ENCODE peak calls at places on chromosomes 2 and 18, in four cellular contexts. One of them, this sample, is unnamed.
A peak's percentile ranks its signal among the peaks of the same experiment; 100 is the strongest.

GRCh38 chr2:8882094-8882493 is 44.7 kb upstream of the KIDINS220 start:
- DNase-seq in A549: no peak
- DNase-seq in H1: peak; percentile 50
- DNase-seq in K562: peak; percentile 41
- DNase-seq in this sample: peak; percentile 43

GRCh38 chr18:8705941-8706544 is 687 bp downstream of the MTCL1 start:
- DNase-seq in A549: no peak
- DNase-seq in H1: no peak
- DNase-seq in K562: no peak
- DNase-seq in this sample: no peak

GRCh38 chr2:45014016-45014702 is 4.9 kb upstream of the SIX2 start:
- DNase-seq in H1: no peak
- DNase-seq in K562: no peak
- DNase-seq in A549: peak; percentile 96
- DNase-seq in this sample: no peak

GRCh38 chr2:69309336-69310048 is 77.5 kb downstream of the GFPT1 start:
- DNase-seq in K562: no peak
- DNase-seq in A549: no peak
- DNase-seq in H1: no peak
- DNase-seq in this sample: no peak

GRCh38 chr2:275457-275856 is 10.7 kb downstream of the ACP1 start:
- DNase-seq in H1: no peak
- DNase-seq in A549: no peak
- DNase-seq in K562: no peak
- DNase-seq in this sample: no peak

GRCh38 chr2:127169066-127169660 is 50.9 kb downstream of the CYP27C1 start:
- DNase-seq in K562: no peak
- DNase-seq in A549: no peak
- DNase-seq in H1: no peak
- DNase-seq in this sample: no peak

GRCh38 chr2:240393831-240394410 is 41.5 kb upstream of the GPC1 start:
- DNase-seq in K562: no peak
- DNase-seq in H1: no peak
- DNase-seq in A549: no peak
- DNase-seq in this sample: no peak

GRCh38 chr18:78683191-78684010 is 296.2 kb upstream of the SALL3 start:
- DNase-seq in K562: no peak
- DNase-seq in A549: no peak
- DNase-seq in H1: no peak
- DNase-seq in this sample: no peak

GRCh38 chr18:31154186-31154585 is 8.5 kb downstream of the DSC1 start:
- DNase-seq in A549: no peak
- DNase-seq in K562: no peak
- DNase-seq in H1: no peak
- DNase-seq in this sample: no peak

GRCh38 chr18:35964319-35964718 is 8.2 kb upstream of the RMP24 start:
- DNase-seq in H1: no peak
- DNase-seq in K562: no peak
- DNase-seq in A549: no peak
- DNase-seq in this sample: no peak

GRCh38 chr2:127558911-127559310 is 23.4 kb downstream of the MYO7B start:
- DNase-seq in K562: no peak
- DNase-seq in A549: no peak
- DNase-seq in H1: no peak
- DNase-seq in this sample: no peak

GRCh38 chr2:26735883-26736588 is 28.0 kb upstream of the SLC35F6 start:
- DNase-seq in A549: no peak
- DNase-seq in K562: no peak
- DNase-seq in H1: no peak
- DNase-seq in this sample: peak; percentile 48

GRCh38 chr2:235958221-235958620 is 210.0 kb downstream of the GBX2 start:
- DNase-seq in K562: no peak
- DNase-seq in A549: no peak
- DNase-seq in H1: no peak
- DNase-seq in this sample: no peak

GRCh38 chr18:60446821-60447220 is 74.2 kb upstream of the MC4R start:
- DNase-seq in H1: no peak
- DNase-seq in K562: no peak
- DNase-seq in A549: no peak
- DNase-seq in this sample: no peak

GRCh38 chr2:157414050-157414449 is 29.8 kb downstream of the CYTIP start:
- DNase-seq in H1: no peak
- DNase-seq in A549: no peak
- DNase-seq in K562: no peak
- DNase-seq in this sample: no peak

GRCh38 chr18:32321826-32322225 is 132.0 kb downstream of the MEP1B start:
- DNase-seq in K562: no peak
- DNase-seq in A549: no peak
- DNase-seq in H1: no peak
- DNase-seq in this sample: no peak

GRCh38 chr2:102172749-102173148 is 14.1 kb upstream of the IL1RL2 start:
- DNase-seq in H1: no peak
- DNase-seq in A549: no peak
- DNase-seq in K562: no peak
- DNase-seq in this sample: no peak

GRCh38 chr2:97735161-97735561 is 21.8 kb downstream of the ZAP70 start:
- DNase-seq in A549: no peak
- DNase-seq in K562: no peak
- DNase-seq in H1: no peak
- DNase-seq in this sample: no peak

GRCh38 chr2:29879456-29879855 is 41.9 kb downstream of the ALK start:
- DNase-seq in A549: no peak
- DNase-seq in K562: no peak
- DNase-seq in H1: no peak
- DNase-seq in this sample: no peak

GRCh38 chr18:48885951-48886400 is 64.8 kb downstream of the SMAD7 start:
- DNase-seq in H1: no peak
- DNase-seq in A549: no peak
- DNase-seq in K562: no peak
- DNase-seq in this sample: no peak

GRCh38 chr2:96927420-96928171 is 57.7 kb upstream of the SEMA4C start:
- DNase-seq in H1: no peak
- DNase-seq in K562: no peak
- DNase-seq in A549: no peak
- DNase-seq in this sample: no peak

GRCh38 chr2:71806432-71806831 is 341.2 kb downstream of the CYP26B1 start:
- DNase-seq in A549: no peak
- DNase-seq in K562: no peak
- DNase-seq in H1: no peak
- DNase-seq in this sample: no peak

GRCh38 chr2:38263293-38263692 is 113.8 kb downstream of the ATL2 start:
- DNase-seq in K562: no peak
- DNase-seq in A549: no peak
- DNase-seq in H1: no peak
- DNase-seq in this sample: no peak

GRCh38 chr2:134718956-134719814 is at the start of gene TMEM163:
- DNase-seq in A549: no peak
- DNase-seq in K562: no peak
- DNase-seq in H1: no peak
- DNase-seq in this sample: no peak

GRCh38 chr2:135037831-135038230 is 9.4 kb downstream of the MAP3K19 start:
- DNase-seq in K562: no peak
- DNase-seq in H1: no peak
- DNase-seq in A549: no peak
- DNase-seq in this sample: no peak

GRCh38 chr18:74895686-74896085 is 298.0 kb downstream of the ZNF407 start:
- DNase-seq in H1: no peak
- DNase-seq in K562: no peak
- DNase-seq in A549: no peak
- DNase-seq in this sample: peak; percentile 7

GRCh38 chr2:122704109-122704563 is 948.7 kb downstream of the TSN start:
- DNase-seq in K562: no peak
- DNase-seq in A549: no peak
- DNase-seq in H1: no peak
- DNase-seq in this sample: no peak

GRCh38 chr2:44237221-44237620 is 38.1 kb upstream of the SLC3A1 start:
- DNase-seq in K562: no peak
- DNase-seq in A549: no peak
- DNase-seq in H1: no peak
- DNase-seq in this sample: no peak

GRCh38 chr2:195445639-195446038 is 211.4 kb upstream of the SLC39A10 start:
- DNase-seq in H1: no peak
- DNase-seq in K562: no peak
- DNase-seq in A549: no peak
- DNase-seq in this sample: no peak

GRCh38 chr2:166081131-166081632 is 46.6 kb downstream of the SCN1A start:
- DNase-seq in A549: no peak
- DNase-seq in H1: no peak
- DNase-seq in K562: no peak
- DNase-seq in this sample: no peak

GRCh38 chr18:58861353-58861752 is 3.3 kb upstream of the ZNF532 start:
- DNase-seq in H1: no peak
- DNase-seq in A549: no peak
- DNase-seq in K562: no peak
- DNase-seq in this sample: no peak

GRCh38 chr2:24926602-24927252 is 6.7 kb upstream of the ADCY3 start:
- DNase-seq in K562: no peak
- DNase-seq in A549: no peak
- DNase-seq in H1: no peak
- DNase-seq in this sample: no peak

GRCh38 chr2:101617188-101617587 is 80.3 kb upstream of the MAP4K4 start:
- DNase-seq in H1: no peak
- DNase-seq in A549: no peak
- DNase-seq in K562: no peak
- DNase-seq in this sample: peak; percentile 45

GRCh38 chr2:128807317-128807716 is 488.6 kb upstream of the HS6ST1 start:
- DNase-seq in A549: no peak
- DNase-seq in K562: no peak
- DNase-seq in H1: no peak
- DNase-seq in this sample: no peak

GRCh38 chr2:112034924-112035323 is 20.1 kb upstream of the TMEM87B start:
- DNase-seq in K562: no peak
- DNase-seq in A549: no peak
- DNase-seq in H1: no peak
- DNase-seq in this sample: no peak

GRCh38 chr2:65402780-65403528 is 29.4 kb downstream of the SPRED2 start:
- DNase-seq in A549: no peak
- DNase-seq in H1: no peak
- DNase-seq in K562: no peak
- DNase-seq in this sample: no peak

GRCh38 chr2:65407240-65407639 is 25.2 kb downstream of the SPRED2 start:
- DNase-seq in H1: no peak
- DNase-seq in K562: no peak
- DNase-seq in A549: no peak
- DNase-seq in this sample: no peak

GRCh38 chr2:65404988-65405697 is 27.3 kb downstream of the SPRED2 start:
- DNase-seq in A549: no peak
- DNase-seq in H1: no peak
- DNase-seq in K562: no peak
- DNase-seq in this sample: no peak

GRCh38 chr2:65403529-65403915 is 28.9 kb downstream of the SPRED2 start:
- DNase-seq in A549: no peak
- DNase-seq in H1: no peak
- DNase-seq in K562: no peak
- DNase-seq in this sample: no peak

DNA sequence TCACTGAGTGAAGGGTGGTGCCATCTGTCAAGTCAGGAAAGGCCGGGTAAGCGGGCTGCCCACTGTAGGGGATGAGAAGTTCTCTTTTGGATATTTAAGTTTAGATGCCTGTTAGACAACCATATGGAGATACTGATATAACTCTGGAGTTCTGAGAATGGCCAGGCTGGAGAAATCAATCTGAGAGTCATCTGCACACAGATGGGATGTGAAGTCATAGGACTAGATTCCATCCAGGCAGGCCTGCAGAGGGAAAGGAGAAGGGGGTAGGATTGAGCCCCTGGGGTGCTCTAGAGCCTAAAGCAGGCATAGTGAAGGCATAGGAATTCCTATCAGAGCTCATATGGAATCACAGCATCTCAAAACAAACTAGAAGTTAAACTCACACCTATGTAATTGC is 30.1 kb downstream of the SPRED2 start:
- DNase-seq in H1: no peak
- DNase-seq in K562: no peak
- DNase-seq in A549: no peak
- DNase-seq in this sample: no peak
- TF ChIP-seq RNF2 in H1: no peak
- TF ChIP-seq RNF2 in K562: no peak
- TF ChIP-seq RNF2 in A549: no peak
- TF ChIP-seq RNF2 in this sample: no peak

GRCh38 chr2:42878581-42878980 is 86.2 kb upstream of the HAAO start:
- DNase-seq in A549: no peak
- DNase-seq in H1: no peak
- DNase-seq in K562: no peak
- DNase-seq in this sample: no peak
- TF ChIP-seq RNF2 in A549: no peak
- TF ChIP-seq RNF2 in H1: no peak
- TF ChIP-seq RNF2 in K562: no peak
- TF ChIP-seq RNF2 in this sample: no peak

GRCh38 chr2:63700276-63700675 is 111.5 kb downstream of the MDH1 start:
- DNase-seq in H1: no peak
- DNase-seq in K562: no peak
- DNase-seq in A549: no peak
- DNase-seq in this sample: no peak

GRCh38 chr2:63697160-63697559 is 108.4 kb downstream of the MDH1 start:
- DNase-seq in K562: no peak
- DNase-seq in A549: no peak
- DNase-seq in H1: no peak
- DNase-seq in this sample: no peak

GRCh38 chr2:63699549-63699839 is 110.7 kb downstream of the MDH1 start:
- DNase-seq in H1: no peak
- DNase-seq in A549: no peak
- DNase-seq in K562: no peak
- DNase-seq in this sample: no peak

GRCh38 chr2:63701406-63701805 is 112.6 kb downstream of the MDH1 start:
- DNase-seq in A549: no peak
- DNase-seq in K562: no peak
- DNase-seq in H1: no peak
- DNase-seq in this sample: no peak

GRCh38 chr2:63698825-63699548 is 110.2 kb downstream of the MDH1 start:
- DNase-seq in H1: peak; percentile 51
- DNase-seq in K562: peak; percentile 47
- DNase-seq in A549: peak; percentile 60
- DNase-seq in this sample: peak; percentile 72
- TF ChIP-seq RNF2 in H1: no peak
- TF ChIP-seq RNF2 in K562: no peak
- TF ChIP-seq RNF2 in A549: no peak
- TF ChIP-seq RNF2 in this sample: no peak

DNA sequence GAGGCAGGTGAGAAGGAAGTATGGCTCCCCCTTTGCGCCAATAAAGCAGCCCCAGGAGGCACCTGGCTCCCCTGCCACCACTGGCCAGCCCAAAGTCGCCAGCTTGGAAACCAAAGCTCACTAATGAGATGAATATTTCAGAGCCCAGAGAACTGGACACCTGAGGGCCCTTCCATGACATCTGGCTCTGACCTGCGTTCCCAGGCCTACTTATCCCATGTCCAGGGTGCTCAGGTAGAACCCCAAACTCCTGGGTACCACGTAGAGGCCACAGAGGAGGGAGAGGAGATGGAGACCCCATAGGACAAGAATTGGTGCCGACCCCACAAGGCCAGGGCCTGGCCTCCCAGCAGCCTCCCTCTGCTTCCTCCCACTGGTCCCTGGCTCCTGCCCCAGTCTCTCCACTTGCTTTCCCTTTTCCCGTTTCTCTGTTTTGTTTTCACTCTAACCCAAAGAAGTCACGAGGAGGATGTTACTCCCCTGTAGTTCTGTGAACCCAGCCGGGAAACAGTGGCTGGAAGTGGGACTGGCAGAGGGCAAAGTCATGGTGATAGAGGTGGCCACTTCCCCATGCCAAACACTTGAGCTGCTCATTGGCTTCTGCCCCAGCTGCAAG is 877 bp downstream of the TMBIM1 start:
- DNase-seq in K562: no peak
- DNase-seq in A549: no peak
- DNase-seq in H1: no peak
- DNase-seq in this sample: no peak
- TF ChIP-seq RNF2 in K562: no peak
- TF ChIP-seq RNF2 in A549: no peak
- TF ChIP-seq RNF2 in H1: no peak
- TF ChIP-seq RNF2 in this sample: no peak